ENCODE peak calls at places on chromosomes 4 and X, in nine cellular contexts. One of them, this sample, is unnamed.

GRCh38 chrX:136768469-136769084 is 12.2 kb downstream of the ARHGEF6 start:
- DNase-seq in ovary: peak; percentile 33
- DNase-seq in transverse colon: peak; percentile 37
- DNase-seq in stomach: no peak
- DNase-seq in HCT116: peak; percentile 57
- DNase-seq in IMR-90: peak; percentile 83
- DNase-seq in body of pancreas: peak; percentile 35
- DNase-seq in A549: no peak
- DNase-seq in Peyer's patch: no peak
- DNase-seq in this sample: peak; percentile 40

GRCh38 chr4:122500852-122501501 is 44.5 kb upstream of the IL2 start:
- DNase-seq in HCT116: no peak
- DNase-seq in A549: no peak
- DNase-seq in transverse colon: no peak
- DNase-seq in IMR-90: no peak
- DNase-seq in Peyer's patch: no peak
- DNase-seq in stomach: peak; percentile 76
- DNase-seq in body of pancreas: no peak
- DNase-seq in ovary: no peak
- DNase-seq in this sample: no peak

GRCh38 chr4:52657317-52657629 is 1.8 kb downstream of the USP46 start:
- DNase-seq in Peyer's patch: no peak
- DNase-seq in A549: no peak
- DNase-seq in IMR-90: no peak
- DNase-seq in ovary: peak; percentile 21
- DNase-seq in stomach: no peak
- DNase-seq in body of pancreas: no peak
- DNase-seq in HCT116: no peak
- DNase-seq in transverse colon: no peak
- DNase-seq in this sample: no peak

GRCh38 chr4:137420901-137421384 is 111.4 kb downstream of the PCDH18 start:
- DNase-seq in HCT116: no peak
- DNase-seq in A549: no peak
- DNase-seq in ovary: no peak
- DNase-seq in body of pancreas: no peak
- DNase-seq in stomach: no peak
- DNase-seq in transverse colon: no peak
- DNase-seq in IMR-90: no peak
- DNase-seq in Peyer's patch: no peak
- DNase-seq in this sample: no peak

GRCh38 chr4:82578935-82579334 is 17.1 kb upstream of the TMEM150C start:
- DNase-seq in Peyer's patch: no peak
- DNase-seq in A549: no peak
- DNase-seq in HCT116: peak; percentile 19
- DNase-seq in transverse colon: no peak
- DNase-seq in IMR-90: no peak
- DNase-seq in body of pancreas: no peak
- DNase-seq in ovary: no peak
- DNase-seq in stomach: no peak
- DNase-seq in this sample: no peak

GRCh38 chrX:119073911-119074310 is 1.1 kb downstream of the CT47C1 start:
- DNase-seq in ovary: no peak
- DNase-seq in stomach: no peak
- DNase-seq in IMR-90: no peak
- DNase-seq in A549: no peak
- DNase-seq in body of pancreas: no peak
- DNase-seq in transverse colon: no peak
- DNase-seq in Peyer's patch: no peak
- DNase-seq in HCT116: no peak
- DNase-seq in this sample: no peak

GRCh38 chr4:9898596-9899345 is 117.3 kb downstream of the DRD5 start:
- DNase-seq in Peyer's patch: no peak
- DNase-seq in A549: peak; percentile 11
- DNase-seq in ovary: no peak
- DNase-seq in transverse colon: peak; percentile 37
- DNase-seq in IMR-90: peak; percentile 16
- DNase-seq in HCT116: peak; percentile 35
- DNase-seq in stomach: peak; percentile 26
- DNase-seq in body of pancreas: peak; percentile 16
- DNase-seq in this sample: peak; percentile 79

GRCh38 chr4:140240237-140240636 is 86.3 kb upstream of the MAML3 start:
- DNase-seq in body of pancreas: no peak
- DNase-seq in A549: no peak
- DNase-seq in ovary: no peak
- DNase-seq in HCT116: no peak
- DNase-seq in Peyer's patch: no peak
- DNase-seq in stomach: no peak
- DNase-seq in IMR-90: no peak
- DNase-seq in transverse colon: no peak
- DNase-seq in this sample: no peak

GRCh38 chr4:1406946-1407656 is 859 bp upstream of the NKX1-1 start:
- DNase-seq in ovary: no peak
- DNase-seq in A549: no peak
- DNase-seq in HCT116: no peak
- DNase-seq in stomach: peak; percentile 17
- DNase-seq in Peyer's patch: no peak
- DNase-seq in transverse colon: no peak
- DNase-seq in body of pancreas: no peak
- DNase-seq in IMR-90: no peak
- DNase-seq in this sample: no peak

GRCh38 chr4:77600521-77601451 is 4.8 kb upstream of the CXCL13 start:
- DNase-seq in transverse colon: peak; percentile 18
- DNase-seq in stomach: peak; percentile 45
- DNase-seq in HCT116: peak; percentile 37
- DNase-seq in body of pancreas: peak; percentile 47
- DNase-seq in IMR-90: peak; percentile 29
- DNase-seq in ovary: no peak
- DNase-seq in A549: peak; percentile 42
- DNase-seq in Peyer's patch: no peak
- DNase-seq in this sample: peak; percentile 40

GRCh38 chr4:134201216-134202098 is at the start of gene PABPC4L:
- DNase-seq in transverse colon: no peak
- DNase-seq in Peyer's patch: peak; percentile 36
- DNase-seq in body of pancreas: peak; percentile 16
- DNase-seq in A549: peak; percentile 8
- DNase-seq in HCT116: no peak
- DNase-seq in ovary: peak; percentile 63
- DNase-seq in stomach: no peak
- DNase-seq in IMR-90: peak; percentile 24
- DNase-seq in this sample: peak; percentile 28

GRCh38 chrX:18995216-18995615 is 11.3 kb upstream of the PHKA2 start:
- DNase-seq in transverse colon: no peak
- DNase-seq in Peyer's patch: no peak
- DNase-seq in stomach: no peak
- DNase-seq in IMR-90: peak; percentile 61
- DNase-seq in A549: peak; percentile 36
- DNase-seq in HCT116: no peak
- DNase-seq in ovary: no peak
- DNase-seq in body of pancreas: no peak
- DNase-seq in this sample: no peak

GRCh38 chr4:98694076-98694475 is 35.7 kb upstream of the TSPAN5 start:
- DNase-seq in A549: no peak
- DNase-seq in Peyer's patch: no peak
- DNase-seq in stomach: no peak
- DNase-seq in IMR-90: no peak
- DNase-seq in body of pancreas: no peak
- DNase-seq in HCT116: no peak
- DNase-seq in ovary: no peak
- DNase-seq in transverse colon: no peak
- DNase-seq in this sample: no peak

GRCh38 chr4:2295535-2296442 is 33.9 kb upstream of the MXD4 start:
- DNase-seq in transverse colon: no peak
- DNase-seq in A549: no peak
- DNase-seq in IMR-90: no peak
- DNase-seq in ovary: no peak
- DNase-seq in body of pancreas: no peak
- DNase-seq in stomach: no peak
- DNase-seq in HCT116: no peak
- DNase-seq in Peyer's patch: peak; percentile 35
- DNase-seq in this sample: peak; percentile 49

GRCh38 chr4:23889368-23889767 is 479 bp downstream of the PPARGC1A start:
- DNase-seq in HCT116: no peak
- DNase-seq in Peyer's patch: no peak
- DNase-seq in body of pancreas: no peak
- DNase-seq in ovary: no peak
- DNase-seq in IMR-90: no peak
- DNase-seq in stomach: no peak
- DNase-seq in transverse colon: no peak
- DNase-seq in A549: no peak
- DNase-seq in this sample: no peak

GRCh38 chr4:23891064-23891421 is 1.2 kb upstream of the PPARGC1A start:
- DNase-seq in Peyer's patch: no peak
- DNase-seq in IMR-90: no peak
- DNase-seq in body of pancreas: no peak
- DNase-seq in transverse colon: no peak
- DNase-seq in stomach: no peak
- DNase-seq in HCT116: no peak
- DNase-seq in ovary: no peak
- DNase-seq in A549: no peak
- DNase-seq in this sample: no peak

GRCh38 chr4:23890369-23891063 is 669 bp upstream of the PPARGC1A start:
- DNase-seq in ovary: no peak
- DNase-seq in transverse colon: no peak
- DNase-seq in Peyer's patch: no peak
- DNase-seq in body of pancreas: no peak
- DNase-seq in stomach: no peak
- DNase-seq in A549: no peak
- DNase-seq in HCT116: no peak
- DNase-seq in IMR-90: no peak
- DNase-seq in this sample: no peak

GRCh38 chr4:23888421-23889319 is 1.2 kb downstream of the PPARGC1A start:
- DNase-seq in stomach: no peak
- DNase-seq in transverse colon: no peak
- DNase-seq in A549: no peak
- DNase-seq in body of pancreas: no peak
- DNase-seq in Peyer's patch: peak; percentile 51
- DNase-seq in IMR-90: peak; percentile 52
- DNase-seq in HCT116: no peak
- DNase-seq in ovary: peak; percentile 9
- DNase-seq in this sample: peak; percentile 51

GRCh38 chr4:23889814-23890269 is at the start of gene PPARGC1A:
- DNase-seq in HCT116: no peak
- DNase-seq in stomach: peak; percentile 70
- DNase-seq in A549: no peak
- DNase-seq in ovary: peak; percentile 17
- DNase-seq in IMR-90: peak; percentile 50
- DNase-seq in Peyer's patch: peak; percentile 77
- DNase-seq in transverse colon: peak; percentile 81
- DNase-seq in body of pancreas: peak; percentile 64
- DNase-seq in this sample: peak; percentile 56
- TF ChIP-seq POLR2A in HCT116: no peak
- TF ChIP-seq POLR2A in stomach: no peak
- TF ChIP-seq POLR2A in A549: no peak
- TF ChIP-seq POLR2A in ovary: no peak
- TF ChIP-seq POLR2A in IMR-90: no peak
- TF ChIP-seq POLR2A in Peyer's patch: peak; percentile 92
- TF ChIP-seq POLR2A in transverse colon: peak; percentile 95
- TF ChIP-seq POLR2A in body of pancreas: peak; percentile 77
- TF ChIP-seq POLR2A in this sample: peak; percentile 84

DNA sequence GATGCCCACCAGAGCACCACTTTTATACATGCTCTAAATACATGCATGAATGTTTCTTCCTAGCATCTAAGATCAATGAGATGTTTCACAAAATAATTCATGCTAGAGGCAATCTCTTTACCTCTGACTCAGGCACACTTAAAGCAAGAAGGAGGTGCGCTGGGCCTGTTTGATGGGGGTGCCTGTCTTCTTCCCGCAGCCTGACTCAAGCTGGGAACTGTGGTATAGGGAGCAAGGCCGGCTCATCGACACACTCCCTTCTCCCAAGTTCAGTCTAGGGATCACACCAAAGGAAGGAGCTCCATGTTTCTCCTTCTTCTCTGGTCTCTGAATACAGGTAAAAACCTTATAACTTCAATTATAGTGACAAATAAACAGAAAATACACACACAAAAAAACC is 333.8 kb upstream of the MAD2L1 start:
- DNase-seq in ovary: no peak
- DNase-seq in body of pancreas: no peak
- DNase-seq in IMR-90: no peak
- DNase-seq in transverse colon: no peak
- DNase-seq in HCT116: no peak
- DNase-seq in Peyer's patch: no peak
- DNase-seq in stomach: no peak
- DNase-seq in A549: no peak
- DNase-seq in this sample: no peak
- H3K27ac ChIP-seq in ovary: no peak overlapping the region
- H3K27ac ChIP-seq in body of pancreas: no peak overlapping the region
- H3K27ac ChIP-seq in IMR-90: no peak overlapping the region
- H3K27ac ChIP-seq in transverse colon: no peak overlapping the region
- H3K27ac ChIP-seq in HCT116: no peak overlapping the region
- H3K27ac ChIP-seq in Peyer's patch: no peak overlapping the region
- H3K27ac ChIP-seq in stomach: no peak overlapping the region
- H3K27ac ChIP-seq in A549: no peak overlapping the region
- H3K27ac ChIP-seq in this sample: no peak overlapping the region

GRCh38 chr4:102760645-102761477 is at the start of gene MANBA:
- DNase-seq in stomach: peak; percentile 86
- DNase-seq in transverse colon: peak; percentile 90
- DNase-seq in body of pancreas: peak; percentile 81
- DNase-seq in ovary: peak; percentile 73
- DNase-seq in HCT116: peak; percentile 56
- DNase-seq in IMR-90: peak; percentile 69
- DNase-seq in A549: peak; percentile 85
- DNase-seq in Peyer's patch: peak; percentile 93
- DNase-seq in this sample: peak; percentile 91
- TF ChIP-seq POLR2A in stomach: no peak
- TF ChIP-seq POLR2A in transverse colon: peak; percentile 74
- TF ChIP-seq POLR2A in body of pancreas: peak; percentile 74
- TF ChIP-seq POLR2A in ovary: no peak
- TF ChIP-seq POLR2A in HCT116: peak; percentile 51
- TF ChIP-seq POLR2A in IMR-90: peak; percentile 58
- TF ChIP-seq POLR2A in A549: peak; percentile 72
- TF ChIP-seq POLR2A in Peyer's patch: peak; percentile 65
- TF ChIP-seq POLR2A in this sample: peak; percentile 13

GRCh38 chr4:152363086-152363485 is 172.8 kb downstream of the FBXW7 start:
- DNase-seq in stomach: no peak
- DNase-seq in ovary: no peak
- DNase-seq in A549: no peak
- DNase-seq in Peyer's patch: no peak
- DNase-seq in body of pancreas: no peak
- DNase-seq in transverse colon: no peak
- DNase-seq in IMR-90: peak; percentile 66
- DNase-seq in HCT116: no peak
- DNase-seq in this sample: no peak

GRCh38 chr4:152360045-152360410 is 175.9 kb downstream of the FBXW7 start:
- DNase-seq in ovary: no peak
- DNase-seq in IMR-90: peak; percentile 47
- DNase-seq in body of pancreas: no peak
- DNase-seq in HCT116: no peak
- DNase-seq in transverse colon: no peak
- DNase-seq in A549: no peak
- DNase-seq in Peyer's patch: no peak
- DNase-seq in stomach: no peak
- DNase-seq in this sample: no peak

GRCh38 chr4:152364883-152365282 is 171.0 kb downstream of the FBXW7 start:
- DNase-seq in stomach: no peak
- DNase-seq in HCT116: no peak
- DNase-seq in transverse colon: no peak
- DNase-seq in body of pancreas: no peak
- DNase-seq in A549: no peak
- DNase-seq in ovary: no peak
- DNase-seq in IMR-90: no peak
- DNase-seq in Peyer's patch: no peak
- DNase-seq in this sample: no peak

GRCh38 chr4:152363904-152364303 is 172.0 kb downstream of the FBXW7 start:
- DNase-seq in HCT116: no peak
- DNase-seq in Peyer's patch: no peak
- DNase-seq in IMR-90: no peak
- DNase-seq in ovary: no peak
- DNase-seq in body of pancreas: no peak
- DNase-seq in stomach: no peak
- DNase-seq in A549: no peak
- DNase-seq in transverse colon: no peak
- DNase-seq in this sample: no peak

GRCh38 chr4:152364383-152364782 is 171.5 kb downstream of the FBXW7 start:
- DNase-seq in A549: no peak
- DNase-seq in Peyer's patch: no peak
- DNase-seq in HCT116: no peak
- DNase-seq in ovary: no peak
- DNase-seq in transverse colon: no peak
- DNase-seq in IMR-90: no peak
- DNase-seq in stomach: no peak
- DNase-seq in body of pancreas: no peak
- DNase-seq in this sample: no peak
- H3K27ac ChIP-seq in A549: no peak overlapping the region
- H3K27ac ChIP-seq in Peyer's patch: no peak overlapping the region
- H3K27ac ChIP-seq in HCT116: no peak overlapping the region
- H3K27ac ChIP-seq in ovary: no peak overlapping the region
- H3K27ac ChIP-seq in transverse colon: no peak overlapping the region
- H3K27ac ChIP-seq in IMR-90: no peak overlapping the region
- H3K27ac ChIP-seq in stomach: no peak overlapping the region
- H3K27ac ChIP-seq in body of pancreas: no peak overlapping the region
- H3K27ac ChIP-seq in this sample: no peak overlapping the region

This sample was measured in adrenal gland.